ENCODE peak calls at places on chromosome 11, in nine cellular contexts. A is ovary; G is breast epithelium; M is cardiac muscle cell; B is CD4-positive, CD25-positive, alpha-beta regulatory T cell; D is fibroblast of lung; W is GM23248; S is spleen; I is HCT116. O is an unnamed sample.

GRCh38 chr11:117205211-117205818 is 6.1 kb downstream of the TAGLN start:
- DNase-seq in A (no peak), G (no peak), M (no peak), B (no peak), D (no peak), W (no peak), S (no peak), I (no peak), O (no peak)

GRCh38 chr11:81989093-81989492 is 744.6 kb downstream of the FAM181B start:
- DNase-seq in A (no peak), G (no peak), M (no peak), B (no peak), D (peak), W (peak), S (no peak), I (no peak), O (no peak)

GRCh38 chr11:77580712-77581337 is 8.9 kb upstream of the AQP11 start:
- DNase-seq in A (no peak), G (no peak), M (peak), B (no peak), D (no peak), W (no peak), S (no peak), I (no peak), O (no peak)

GRCh38 chr11:17351510-17352176 is at the start of gene NCR3LG1:
- DNase-seq in A (peak), G (no peak), M (peak), B (peak), D (peak), W (peak), S (peak), I (no peak), O (no peak)

GRCh38 chr11:75024068-75024449 is 35.3 kb downstream of the NEU3 start:
- DNase-seq in A (no peak), G (no peak), M (no peak), B (no peak), D (no peak), W (no peak), S (no peak), I (no peak), O (no peak)

GRCh38 chr11:47105974-47106373 is 70.7 kb downstream of the ARFGAP2 start:
- DNase-seq in A (no peak), G (no peak), M (no peak), B (no peak), D (no peak), W (no peak), S (no peak), I (no peak), O (no peak)

GRCh38 chr11:46369458-46370152 is 11.9 kb upstream of the MDK start:
- DNase-seq in A (no peak), G (no peak), M (peak), B (peak), D (peak), W (peak), S (peak), I (peak), O (no peak)

GRCh38 chr11:95084509-95084908 is 5.1 kb upstream of the ENDOD1 start:
- DNase-seq in A (no peak), G (no peak), M (no peak), B (no peak), D (no peak), W (peak), S (no peak), I (no peak), O (no peak)

GRCh38 chr11:79237111-79237510 is 203.7 kb downstream of the TENM4 start:
- DNase-seq in A (no peak), G (no peak), M (no peak), B (no peak), D (no peak), W (peak), S (no peak), I (no peak), O (no peak)

GRCh38 chr11:69352715-69353325 is 58.9 kb downstream of the MYEOV start:
- DNase-seq in A (no peak), G (no peak), M (no peak), B (no peak), D (peak), W (peak), S (no peak), I (peak), O (peak)

GRCh38 chr11:31795706-31796522 is 15.2 kb downstream of the PAX6 start:
- DNase-seq in A (no peak), G (no peak), M (no peak), B (no peak), D (no peak), W (no peak), S (no peak), I (no peak), O (no peak)

GRCh38 chr11:2761131-2762030 is 61.6 kb upstream of the KCNQ1OT1 start:
- DNase-seq in A (peak), G (peak), M (no peak), B (no peak), D (no peak), W (no peak), S (peak), I (no peak), O (no peak)

GRCh38 chr11:15826826-15827225 is 529.5 kb downstream of the SOX6 start:
- DNase-seq in A (peak), G (no peak), M (peak), B (no peak), D (peak), W (peak), S (no peak), I (peak), O (no peak)

GRCh38 chr11:25860677-25861445 is 471.1 kb upstream of the ANO3 start:
- DNase-seq in A (no peak), G (no peak), M (peak), B (no peak), D (peak), W (peak), S (no peak), I (no peak), O (no peak)

GRCh38 chr11:114088216-114088615 is 28.7 kb downstream of the ZBTB16 start:
- DNase-seq in A (no peak), G (no peak), M (no peak), B (no peak), D (no peak), W (no peak), S (no peak), I (no peak), O (no peak)

GRCh38 chr11:73907191-73907590 is 30.4 kb downstream of the PAAF1 start:
- DNase-seq in A (no peak), G (no peak), M (no peak), B (no peak), D (no peak), W (peak), S (no peak), I (peak), O (no peak)

GRCh38 chr11:134574425-134574824 is 162.4 kb upstream of the B3GAT1 start:
- DNase-seq in A (no peak), G (no peak), M (no peak), B (no peak), D (no peak), W (no peak), S (peak), I (no peak), O (no peak)

GRCh38 chr11:132646890-132647289 is 885.4 kb downstream of the OPCML start:
- DNase-seq in A (no peak), G (no peak), M (no peak), B (no peak), D (no peak), W (no peak), S (no peak), I (no peak), O (no peak)

GRCh38 chr11:61963282-61964057 is 4.0 kb downstream of the FTH1 start:
- DNase-seq in A (peak), G (no peak), M (no peak), B (peak), D (peak), W (peak), S (peak), I (no peak), O (no peak)

GRCh38 chr11:113694390-113694789 is 11.7 kb downstream of the TMPRSS5 start:
- DNase-seq in A (no peak), G (no peak), M (no peak), B (no peak), D (no peak), W (no peak), S (no peak), I (no peak), O (no peak)

GRCh38 chr11:2208691-2209369 is 37.2 kb upstream of the TH start:
- DNase-seq in A (peak), G (peak), M (no peak), B (no peak), D (no peak), W (no peak), S (peak), I (no peak), O (no peak)

GRCh38 chr11:105202844-105203548 is 63.4 kb upstream of the CARD18 start:
- DNase-seq in A (no peak), G (no peak), M (no peak), B (peak), D (no peak), W (no peak), S (no peak), I (peak), O (no peak)

GRCh38 chr11:69892986-69893555 is 73.9 kb upstream of the FGF3 start:
- DNase-seq in A (no peak), G (peak), M (no peak), B (no peak), D (no peak), W (no peak), S (peak), I (no peak), O (no peak)

GRCh38 chr11:16226245-16226644 is 130.1 kb downstream of the SOX6 start:
- DNase-seq in A (no peak), G (peak), M (peak), B (no peak), D (peak), W (no peak), S (no peak), I (no peak), O (no peak)

GRCh38 chr11:60625262-60625661 is 74.2 kb upstream of the MS4A8 start:
- DNase-seq in A (no peak), G (no peak), M (peak), B (no peak), D (peak), W (peak), S (no peak), I (peak), O (peak)

GRCh38 chr11:74929431-74930363 is 19.2 kb downstream of the XRRA1 start:
- DNase-seq in A (peak), G (peak), M (peak), B (peak), D (peak), W (peak), S (no peak), I (peak), O (peak)

GRCh38 chr11:32173435-32173834 is 82.6 kb downstream of the RCN1 start:
- DNase-seq in A (peak), G (peak), M (peak), B (no peak), D (peak), W (peak), S (no peak), I (peak), O (peak)

GRCh38 chr11:56333156-56333555 is 12.7 kb upstream of the OR8K1 start:
- DNase-seq in A (no peak), G (no peak), M (no peak), B (no peak), D (no peak), W (no peak), S (no peak), I (no peak), O (no peak)

DNA sequence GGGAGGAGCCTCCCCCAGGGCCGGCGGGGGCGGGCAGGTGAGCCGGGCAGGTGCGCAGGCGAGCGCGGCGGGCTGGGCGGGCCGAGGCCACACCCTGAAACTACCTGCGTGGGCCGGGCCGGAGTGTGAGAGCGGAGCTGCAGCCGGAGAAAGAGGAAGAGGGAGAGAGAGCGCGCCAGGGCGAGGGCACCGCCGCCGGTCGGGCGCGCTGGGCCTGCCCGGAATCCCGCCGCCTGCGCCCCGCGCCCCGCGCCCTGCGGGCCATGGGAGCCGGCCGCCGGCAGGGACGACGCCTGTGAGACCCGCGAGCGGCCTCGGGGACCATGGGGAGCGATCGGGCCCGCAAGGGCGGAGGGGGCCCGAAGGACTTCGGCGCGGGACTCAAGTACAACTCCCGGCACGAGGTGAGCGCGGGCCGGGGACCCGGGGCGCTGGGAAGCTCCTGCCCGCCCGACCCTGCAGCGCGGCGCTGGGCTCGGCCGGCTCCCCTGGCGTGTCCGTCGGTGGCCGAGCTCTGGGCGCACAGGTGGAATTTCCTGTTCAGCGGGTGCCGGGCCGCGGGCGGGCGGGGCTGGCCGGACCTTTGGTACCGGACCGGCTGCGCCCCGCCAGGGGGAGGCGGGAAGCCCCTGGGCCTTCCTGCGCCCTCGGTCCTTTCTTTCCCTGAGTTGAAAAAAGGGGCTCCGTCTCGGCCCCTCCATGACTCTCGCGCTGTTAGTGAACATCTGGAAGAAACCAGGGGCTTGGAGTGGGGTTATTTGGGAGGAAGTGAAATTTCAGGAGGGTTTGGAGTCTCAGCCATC is at the start of gene ST14:
- DNase-seq in A (no peak), G (peak), M (peak), B (no peak), D (no peak), W (peak), S (peak), I (no peak), O (no peak)
- H3K4me3 ChIP-seq in A (peak), G (peak), M (peak), B (no peak), D (peak), W (no peak), S (peak), I (peak), O (no peak)

GRCh38 chr11:72722050-72722748 is 30.0 kb downstream of the ARAP1 start:
- DNase-seq in A (peak), G (peak), M (peak), B (peak), D (peak), W (peak), S (peak), I (peak), O (peak)
- H3K4me3 ChIP-seq in A (peak), G (peak), M (no peak), B (peak), D (peak), W (peak), S (peak), I (peak), O (peak)

GRCh38 chr11:111476961-111477360 is 35.2 kb downstream of the BTG4 start:
- DNase-seq in A (no peak), G (no peak), M (no peak), B (no peak), D (peak), W (no peak), S (no peak), I (no peak), O (no peak)

GRCh38 chr11:111477898-111478297 is 34.3 kb downstream of the BTG4 start:
- DNase-seq in A (no peak), G (no peak), M (no peak), B (no peak), D (no peak), W (no peak), S (no peak), I (no peak), O (no peak)

GRCh38 chr11:111476366-111476765 is 35.8 kb downstream of the BTG4 start:
- DNase-seq in A (no peak), G (no peak), M (no peak), B (no peak), D (no peak), W (peak), S (no peak), I (no peak), O (no peak)

GRCh38 chr11:111472228-111472627 is 40.0 kb downstream of the BTG4 start:
- DNase-seq in A (no peak), G (no peak), M (no peak), B (no peak), D (no peak), W (no peak), S (no peak), I (no peak), O (no peak)

GRCh38 chr11:111474432-111474831 is 37.8 kb downstream of the BTG4 start:
- DNase-seq in A (no peak), G (no peak), M (no peak), B (no peak), D (no peak), W (no peak), S (no peak), I (no peak), O (no peak)
- H3K4me3 ChIP-seq in A (no peak), G (no peak), M (no peak), B (no peak), D (no peak), W (no peak), S (no peak), I (no peak), O (no peak)

GRCh38 chr11:67270256-67271211 is 4.3 kb downstream of the GRK2 start:
- DNase-seq in A (no peak), G (peak), M (no peak), B (peak), D (no peak), W (no peak), S (peak), I (no peak), O (no peak)

GRCh38 chr11:67268036-67268683 is 1.9 kb downstream of the GRK2 start:
- DNase-seq in A (no peak), G (no peak), M (no peak), B (peak), D (no peak), W (no peak), S (peak), I (no peak), O (no peak)

GRCh38 chr11:67267188-67268035 is 1.1 kb downstream of the GRK2 start:
- DNase-seq in A (no peak), G (no peak), M (no peak), B (peak), D (no peak), W (no peak), S (peak), I (no peak), O (no peak)

GRCh38 chr11:67269401-67270255 is 3.4 kb downstream of the GRK2 start:
- DNase-seq in A (no peak), G (no peak), M (no peak), B (no peak), D (no peak), W (no peak), S (peak), I (no peak), O (no peak)

DNA sequence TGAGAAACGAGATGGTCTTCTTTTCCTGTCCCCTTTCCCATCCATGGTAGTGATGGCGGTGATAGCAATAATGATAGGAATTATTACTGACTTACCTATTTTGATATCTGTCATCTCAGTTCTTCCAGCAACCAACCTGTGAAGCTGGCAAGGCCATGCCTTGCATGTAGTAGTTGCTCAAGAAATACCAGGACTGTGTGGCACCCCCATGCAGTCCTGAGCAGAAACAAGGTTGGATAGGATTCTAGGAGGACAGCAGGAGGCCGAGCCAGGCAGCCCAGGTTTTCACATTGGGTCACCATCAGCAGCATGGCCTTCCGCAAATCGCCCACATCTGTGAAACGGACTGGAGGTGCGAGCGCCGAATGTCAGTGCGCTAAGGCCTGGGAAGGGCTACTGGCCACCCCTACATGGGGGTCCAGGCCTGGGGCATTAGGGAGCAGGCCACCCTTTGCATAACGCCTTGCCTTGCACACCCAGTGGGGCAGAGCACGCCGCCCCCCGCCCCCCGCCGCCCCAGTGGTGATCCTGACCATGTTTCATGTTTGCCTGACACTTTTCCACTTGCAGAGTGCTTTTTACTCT is 2.5 kb downstream of the GRK2 start:
- DNase-seq in A (no peak), G (no peak), M (no peak), B (no peak), D (no peak), W (no peak), S (peak), I (no peak), O (no peak)
- H3K4me3 ChIP-seq in A (no peak), G (peak), M (no peak), B (peak), D (peak), W (no peak), S (peak), I (no peak), O (no peak)

DNA sequence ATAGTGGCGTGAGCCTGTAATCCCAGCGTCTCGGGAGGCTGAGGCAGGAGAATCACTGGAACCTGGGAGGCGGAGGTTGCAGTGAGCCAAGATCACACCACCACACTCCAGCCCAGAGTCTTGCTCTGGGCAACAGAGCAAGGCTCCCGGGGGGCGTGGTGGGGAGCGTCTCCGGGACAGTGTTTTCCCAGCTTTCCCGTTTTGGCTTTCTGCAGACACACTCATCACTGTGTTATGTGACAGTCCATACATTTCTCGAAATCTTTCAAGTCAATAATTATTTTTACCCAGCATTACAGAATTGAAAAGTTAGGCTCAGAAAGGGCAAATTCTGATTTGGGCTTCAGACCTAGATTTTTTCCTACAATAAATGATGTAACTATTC is 31.7 kb downstream of the NEAT1 start:
- DNase-seq in A (no peak), G (peak), M (no peak), B (no peak), D (peak), W (peak), S (no peak), I (no peak), O (no peak)
- H3K4me3 ChIP-seq in A (peak), G (peak), M (no peak), B (peak), D (peak), W (peak), S (peak), I (peak), O (peak)

DNA sequence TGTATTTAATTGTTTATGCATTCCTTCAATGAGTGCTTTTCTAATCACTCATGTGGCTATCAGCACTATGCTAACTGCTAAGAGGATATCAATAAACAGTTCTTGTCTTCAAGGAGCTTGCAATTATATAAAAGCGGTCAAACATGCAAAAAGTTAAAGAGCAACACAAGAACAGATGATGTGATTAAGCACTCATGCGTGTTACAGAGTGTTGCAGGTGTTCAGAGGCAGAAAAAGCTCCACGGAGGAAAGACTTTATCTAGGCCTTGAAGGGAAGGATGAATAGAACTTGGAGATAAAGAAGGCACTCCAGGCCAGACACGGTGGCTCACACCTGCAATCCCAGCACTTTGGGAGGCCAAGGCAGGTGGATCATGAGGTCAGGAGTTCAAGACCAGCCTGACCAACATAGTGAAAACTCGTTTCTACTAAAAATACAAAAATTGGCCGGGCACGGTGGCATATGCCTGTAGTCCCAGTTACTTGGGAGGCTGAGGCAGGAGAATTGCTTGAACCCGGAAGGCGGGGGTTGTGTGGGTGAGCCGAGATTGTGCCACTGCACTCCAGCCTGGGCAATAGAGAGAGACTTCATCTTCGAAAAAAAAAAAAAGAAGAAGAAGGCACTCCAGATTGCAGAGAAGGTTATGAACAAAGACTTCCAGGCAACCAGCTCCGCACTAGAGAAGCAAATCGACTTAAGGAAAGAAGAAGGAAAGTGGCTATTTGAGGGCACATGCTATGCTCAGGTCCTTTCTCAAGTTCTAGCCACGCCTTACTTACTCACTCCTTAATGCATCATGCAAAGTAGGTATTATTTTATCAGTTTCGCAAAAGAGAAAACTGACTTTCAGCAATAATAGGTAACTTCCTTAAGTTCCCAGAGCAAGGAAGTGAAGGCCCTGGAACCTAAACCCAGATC is 13.8 kb downstream of the CD3E start:
- DNase-seq in A (no peak), G (no peak), M (no peak), B (no peak), D (no peak), W (no peak), S (no peak), I (no peak), O (no peak)
- H3K4me3 ChIP-seq in A (no peak), G (no peak), M (no peak), B (peak), D (no peak), W (no peak), S (no peak), I (no peak), O (no peak)